ENCODE peak calls at places on chromosomes 4 and X, in five cellular contexts. W is H1, T is K562, D is HepG2, E is GM12891. K is an unnamed sample.

GRCh38 chr4:163419074-163419473 is 54.5 kb downstream of the TKTL2 start:
- DNase-seq in W (no peak), T (no peak), D (no peak), E (no peak), K (no peak)

GRCh38 chr4:41375561-41375960 is 118.8 kb downstream of the UCHL1 start:
- DNase-seq in W (no peak), T (no peak), D (no peak), E (no peak), K (no peak)

GRCh38 chr4:5162909-5163508 is 111.7 kb downstream of the STK32B start:
- DNase-seq in W (no peak), T (no peak), D (no peak), E (no peak), K (no peak)

GRCh38 chr4:36332782-36333131 is 51.3 kb downstream of the DTHD1 start:
- DNase-seq in W (no peak), T (no peak), D (no peak), E (no peak), K (no peak)

GRCh38 chr4:2850966-2851782 is 7.5 kb downstream of the ADD1 start:
- DNase-seq in W (no peak), T (no peak), D (no peak), E (no peak), K (no peak)

GRCh38 chr4:88063634-88064296 is 56.3 kb downstream of the PKD2 start:
- DNase-seq in W (no peak), T (no peak), D (no peak), E (no peak), K (no peak)

GRCh38 chr4:126678608-126679007 is 954.1 kb upstream of the INTU start:
- DNase-seq in W (no peak), T (no peak), D (no peak), E (no peak), K (no peak)

GRCh38 chrX:136768469-136769084 is 12.2 kb downstream of the ARHGEF6 start:
- DNase-seq in W (peak), T (peak), D (no peak), E (no peak), K (no peak)

GRCh38 chr4:141350122-141350904 is 129.6 kb downstream of the ZNF330 start:
- DNase-seq in W (no peak), T (no peak), D (no peak), E (no peak), K (no peak)

DNA sequence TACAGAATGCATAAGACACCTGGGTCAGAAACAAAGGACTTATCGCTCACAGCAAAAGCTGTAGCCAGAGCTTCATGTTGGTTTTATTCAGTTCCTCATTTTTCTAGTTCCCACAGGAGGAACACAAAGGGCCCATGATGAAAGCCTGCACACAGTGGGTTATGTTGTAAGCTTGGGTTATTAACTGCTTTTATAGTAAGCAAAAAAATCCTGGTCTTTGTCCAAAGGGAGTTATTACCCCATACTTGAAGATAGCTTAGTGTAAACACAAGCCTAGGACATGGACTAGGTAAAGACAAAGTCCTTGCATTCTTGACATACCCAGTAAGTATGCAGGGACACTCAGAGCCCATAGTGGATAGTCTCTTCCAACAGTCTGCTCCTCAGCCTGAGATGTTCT is 11.7 kb downstream of the BBS12 start:
- DNase-seq in W (no peak), T (no peak), D (peak), E (no peak), K (no peak)
- TF ChIP-seq POLR2AphosphoS5 in W (no peak), T (no peak), D (no peak), E (no peak), K (no peak)

GRCh38 chr4:171794528-171794927 is 18.7 kb upstream of the GALNTL6 start:
- DNase-seq in W (no peak), T (no peak), D (no peak), E (no peak), K (no peak)
- TF ChIP-seq TAF1 in W (no peak), T (no peak), D (no peak), E (no peak), K (no peak)

GRCh38 chrX:101407748-101408529 is at the start of the genes GLA and HNRNPH2:
- DNase-seq in W (peak), T (peak), D (peak), E (peak), K (peak)
- TF ChIP-seq POLR2A in W (peak), T (peak), D (peak), E (no peak), K (peak)

GRCh38 chr4:107253090-107253489 is 217.0 kb upstream of the DKK2 start:
- DNase-seq in W (no peak), T (no peak), D (no peak), E (no peak), K (no peak)

GRCh38 chr4:107252621-107253020 is 216.5 kb upstream of the DKK2 start:
- DNase-seq in W (no peak), T (no peak), D (no peak), E (no peak), K (no peak)

GRCh38 chr4:107248571-107248970 is 212.5 kb upstream of the DKK2 start:
- DNase-seq in W (no peak), T (no peak), D (no peak), E (no peak), K (no peak)

GRCh38 chr4:107243141-107243779 is 207.1 kb upstream of the DKK2 start:
- DNase-seq in W (no peak), T (no peak), D (no peak), E (no peak), K (no peak)

DNA sequence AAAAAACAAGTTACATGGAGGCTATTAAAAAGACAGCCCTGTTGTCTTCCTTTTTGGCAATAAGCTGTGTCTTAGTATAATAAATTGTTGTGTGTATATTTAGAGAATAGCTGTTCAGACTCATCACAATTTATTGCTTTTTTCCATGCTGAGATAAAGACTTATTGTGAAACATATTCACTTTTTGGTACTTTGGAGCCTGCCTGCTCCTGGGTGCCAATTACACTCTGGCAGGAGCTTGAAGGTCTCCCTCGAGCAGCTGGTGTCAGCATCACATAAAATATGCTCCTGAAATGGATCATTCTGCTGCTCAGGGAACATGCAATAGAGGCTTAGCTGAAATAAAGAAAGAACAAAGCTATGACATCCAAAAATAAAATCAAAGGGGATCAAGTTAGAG is 211.6 kb upstream of the DKK2 start:
- DNase-seq in W (no peak), T (no peak), D (no peak), E (no peak), K (no peak)
- TF ChIP-seq POLR2AphosphoS5 in W (no peak), T (no peak), D (no peak), E (no peak), K (no peak)

K was measured in GM12892.